ENCODE peak calls at places on chromosomes 3 and 15, in eight cellular contexts. V is breast epithelium; F is naive thymus-derived CD4-positive, alpha-beta T cell; D is stomach; R is upper lobe of left lung; H is uterus; N is neural progenitor cell; O is OCI-LY7. Z is an unnamed sample.

GRCh38 chr15:88894819-88895767 is at the start of gene HAPLN3:
- DNase-seq in V (no peak), R (peak), H (no peak), N (peak), D (peak), F (peak), O (no peak), Z (no peak)

GRCh38 chr3:71978150-71978721 is 193.3 kb upstream of the PROK2 start:
- DNase-seq in H (no peak), O (no peak), R (no peak), D (no peak), N (no peak), F (no peak), V (no peak), Z (no peak)

GRCh38 chr3:70550723-70551319 is 238.4 kb upstream of the MDFIC2 start:
- DNase-seq in N (peak), D (peak), H (peak), R (peak), V (peak), F (peak), O (peak), Z (peak)

GRCh38 chr3:18051312-18051711 is 308.9 kb upstream of the TBC1D5 start:
- DNase-seq in N (no peak), O (no peak), F (no peak), D (no peak), H (no peak), R (no peak), V (no peak), Z (no peak)

GRCh38 chr3:141405025-141405424 is 36.7 kb downstream of the ZBTB38 start:
- DNase-seq in O (no peak), D (no peak), N (no peak), H (no peak), V (no peak), F (no peak), R (no peak), Z (no peak)

GRCh38 chr3:59256233-59256632 is 206.4 kb upstream of the CFAP20DC start:
- DNase-seq in N (no peak), V (no peak), D (no peak), R (no peak), H (no peak), F (no peak), O (no peak), Z (no peak)

GRCh38 chr15:42679285-42680141 is 57.4 kb downstream of the CDAN1 start:
- DNase-seq in D (no peak), F (no peak), N (no peak), O (no peak), V (no peak), H (no peak), R (no peak), Z (no peak)

GRCh38 chr15:70923311-70924080 is 30.9 kb downstream of the LRRC49 start:
- DNase-seq in D (no peak), R (no peak), O (no peak), V (no peak), H (no peak), N (no peak), F (no peak), Z (no peak)

GRCh38 chr3:46092704-46093085 is 65.4 kb upstream of the XCR1 start:
- DNase-seq in H (no peak), V (no peak), D (no peak), N (no peak), F (no peak), R (no peak), O (peak), Z (no peak)

GRCh38 chr3:165128544-165128943 is 50.2 kb upstream of the SI start:
- DNase-seq in R (no peak), O (no peak), D (no peak), F (no peak), H (no peak), N (no peak), V (no peak), Z (no peak)

GRCh38 chr3:42691861-42692666 is 6.7 kb downstream of the KLHL40 start:
- DNase-seq in N (no peak), D (no peak), F (no peak), H (peak), R (no peak), V (peak), O (no peak), Z (no peak)

GRCh38 chr3:149270180-149270579 is 48.6 kb upstream of the CP start:
- DNase-seq in N (no peak), D (no peak), R (no peak), V (no peak), H (no peak), F (no peak), O (no peak), Z (no peak)

GRCh38 chr3:147407495-147408179 is 1.3 kb upstream of the ZIC4 start:
- DNase-seq in H (no peak), R (no peak), V (no peak), D (no peak), F (no peak), N (peak), O (no peak), Z (no peak)
- H3K27ac ChIP-seq in H (no peak), R (no peak), V (no peak), D (no peak), F (no peak), N (no peak), O (no peak), Z (no peak)

GRCh38 chr15:56814429-56814828 is 81.1 kb upstream of the ZNF280D start:
- DNase-seq in H (no peak), D (no peak), V (no peak), O (no peak), N (no peak), F (no peak), R (no peak), Z (no peak)

GRCh38 chr15:56815247-56815646 is 81.9 kb upstream of the ZNF280D start:
- DNase-seq in H (no peak), O (no peak), D (no peak), F (no peak), V (no peak), R (no peak), N (no peak), Z (no peak)

GRCh38 chr15:56817266-56817665 is 84.0 kb upstream of the ZNF280D start:
- DNase-seq in R (no peak), F (no peak), V (no peak), D (no peak), H (no peak), N (peak), O (no peak), Z (no peak)

GRCh38 chr15:56820333-56820732 is 87.0 kb upstream of the ZNF280D start:
- DNase-seq in H (no peak), D (no peak), V (no peak), R (no peak), N (no peak), F (no peak), O (no peak), Z (no peak)

DNA sequence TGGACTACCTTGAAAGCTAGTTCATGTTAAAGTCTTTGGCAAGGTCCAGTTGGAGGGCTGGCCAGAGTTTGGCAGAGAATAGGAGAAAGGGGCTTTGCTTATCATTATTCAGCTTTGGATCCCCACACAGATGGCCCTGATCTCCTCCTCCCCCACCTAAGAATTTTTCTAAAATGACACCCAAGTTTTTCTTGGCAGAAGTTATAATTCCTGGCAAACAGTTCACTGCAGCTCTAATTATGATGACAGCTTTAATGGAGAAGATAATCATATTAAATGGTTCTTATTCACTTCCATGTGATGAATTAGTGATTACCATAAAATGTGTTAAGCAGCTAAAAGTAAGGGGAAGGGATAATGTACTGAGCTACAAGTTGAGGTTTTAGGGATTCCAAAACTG is 84.4 kb upstream of the ZNF280D start:
- DNase-seq in O (no peak), F (no peak), R (no peak), N (no peak), D (no peak), V (no peak), H (no peak), Z (no peak)
- H3K27ac ChIP-seq in O (no peak), F (no peak), R (no peak), N (no peak), D (no peak), V (no peak), H (peak), Z (no peak)

GRCh38 chr3:127037021-127037400 is 54.1 kb downstream of the PLXNA1 start:
- DNase-seq in O (no peak), N (no peak), F (no peak), R (no peak), D (no peak), H (no peak), V (no peak), Z (no peak)

GRCh38 chr3:127036209-127037020 is 53.5 kb downstream of the PLXNA1 start:
- DNase-seq in R (no peak), O (no peak), H (no peak), V (no peak), N (no peak), F (no peak), D (peak), Z (no peak)

GRCh38 chr3:127034990-127035652 is 52.2 kb downstream of the PLXNA1 start:
- DNase-seq in R (no peak), O (no peak), F (no peak), N (no peak), D (no peak), V (no peak), H (no peak), Z (no peak)

GRCh38 chr3:127034195-127034989 is 51.5 kb downstream of the PLXNA1 start:
- DNase-seq in V (no peak), N (no peak), O (no peak), R (no peak), F (no peak), D (no peak), H (no peak), Z (no peak)

GRCh38 chr3:127035672-127036071 is 52.8 kb downstream of the PLXNA1 start:
- DNase-seq in D (peak), R (peak), O (no peak), H (peak), N (no peak), F (no peak), V (no peak), Z (no peak)
- H3K27ac ChIP-seq in D (peak), R (no peak), O (no peak), H (no peak), N (no peak), F (no peak), V (peak), Z (no peak)

DNA sequence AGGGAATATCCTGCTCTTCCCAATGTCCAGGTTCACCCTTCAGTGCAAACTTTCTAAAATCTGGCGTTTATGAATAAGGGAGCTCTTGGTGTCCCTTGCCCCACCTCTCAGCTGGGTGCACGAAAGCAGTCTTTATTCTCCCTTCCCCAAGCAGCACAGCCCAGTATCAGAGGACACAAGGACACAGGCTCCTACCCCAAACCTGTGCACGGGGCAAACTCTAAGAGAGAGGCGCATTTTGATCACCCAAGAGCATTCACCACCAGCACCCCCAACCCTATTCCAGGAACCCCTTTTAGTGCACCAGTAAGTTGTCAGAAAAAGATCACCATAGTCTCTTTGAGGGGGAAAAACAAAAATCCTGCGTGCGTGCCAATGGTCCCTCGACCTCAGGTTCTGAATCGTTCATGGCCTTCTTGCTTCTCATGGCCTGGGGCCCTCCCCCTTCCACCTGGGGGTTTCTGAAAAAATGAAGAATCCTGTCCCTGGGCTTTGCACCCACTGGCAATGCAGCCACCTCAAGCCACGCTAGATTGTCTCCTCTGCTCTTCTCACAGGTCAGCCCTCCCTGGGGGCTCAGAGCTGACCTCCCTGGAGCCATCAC is 78.9 kb downstream of the FAM174B start:
- DNase-seq in D (no peak), H (no peak), V (no peak), R (no peak), F (no peak), N (no peak), O (no peak), Z (no peak)
- H3K27ac ChIP-seq in D (no peak), H (no peak), V (no peak), R (no peak), F (no peak), N (no peak), O (no peak), Z (no peak)

GRCh38 chr15:99153026-99153535 is 48.2 kb downstream of the SYNM start:
- DNase-seq in O (no peak), F (no peak), N (no peak), H (no peak), D (no peak), R (no peak), V (no peak), Z (no peak)

GRCh38 chr15:99157456-99157855 is 52.6 kb downstream of the SYNM start:
- DNase-seq in R (no peak), H (no peak), N (no peak), O (no peak), D (no peak), F (no peak), V (no peak), Z (no peak)

GRCh38 chr15:99154271-99154670 is 49.4 kb downstream of the SYNM start:
- DNase-seq in V (no peak), O (no peak), R (no peak), H (no peak), D (no peak), F (no peak), N (no peak), Z (no peak)

GRCh38 chr15:99158626-99159412 is 53.9 kb downstream of the SYNM start:
- DNase-seq in O (no peak), V (no peak), H (no peak), D (no peak), F (no peak), N (no peak), R (no peak), Z (no peak)

DNA sequence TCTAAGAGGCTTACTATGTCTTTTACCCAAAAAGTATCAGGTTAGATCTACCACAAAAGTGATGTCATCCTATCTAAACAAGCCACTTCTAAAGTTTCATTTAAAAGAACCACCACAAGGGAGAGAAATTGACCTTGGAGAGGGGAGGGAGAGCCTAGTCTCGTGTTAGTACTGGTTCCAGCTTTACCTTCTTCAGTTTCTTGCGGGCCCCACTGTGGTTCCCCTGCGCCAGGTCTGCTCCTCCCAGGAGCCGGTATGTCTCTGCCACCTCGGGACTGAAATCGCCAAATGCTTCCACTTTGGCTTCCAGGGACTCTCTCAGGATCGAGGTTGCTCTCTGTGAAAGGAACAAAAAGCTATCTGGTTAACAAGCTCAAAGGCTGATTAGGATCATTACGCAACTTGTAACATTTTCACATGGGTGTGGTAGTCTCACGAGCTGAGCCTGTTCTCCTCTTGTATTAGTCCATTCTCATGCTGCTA is 51.1 kb downstream of the SYNM start:
- DNase-seq in D (no peak), H (no peak), R (no peak), F (no peak), N (no peak), V (no peak), O (no peak), Z (no peak)
- H3K27ac ChIP-seq in D (no peak), H (no peak), R (no peak), F (no peak), N (peak), V (no peak), O (no peak), Z (no peak)

Z was measured in substantia nigra.